ENCODE peak calls at places on chromosomes 2 and 18, in six cellular contexts. H is GM10248, Q is AG10803, T is HCT116, B is thyroid gland, C is fibroblast of lung. F is an unnamed sample.

GRCh38 chr2:112706170-112706664 is 14.6 kb upstream of the NT5DC4 start:
- DNase-seq in H (no peak), Q (no peak), T (no peak), B (no peak), C (peak), F (peak)

GRCh38 chr18:43934322-43935050 is 657.2 kb upstream of the SYT4 start:
- DNase-seq in H (no peak), Q (no peak), T (no peak), B (no peak), C (peak), F (no peak)

GRCh38 chr2:216696751-216697560 is 1.6 kb upstream of the IGFBP5 start:
- DNase-seq in H (no peak), Q (peak), T (peak), B (no peak), C (peak), F (peak)

GRCh38 chr2:202072737-202073396 is at the start of gene KIAA2012:
- DNase-seq in H (no peak), Q (no peak), T (no peak), B (no peak), C (no peak), F (no peak)

GRCh38 chr2:31241625-31242270 is 7.8 kb downstream of the EHD3 start:
- DNase-seq in H (no peak), Q (no peak), T (no peak), B (no peak), C (no peak), F (no peak)

GRCh38 chr2:171141320-171141719 is 19.4 kb downstream of the TLK1 start:
- DNase-seq in H (no peak), Q (peak), T (no peak), B (no peak), C (peak), F (peak)

GRCh38 chr2:230664128-230664527 is 48.5 kb upstream of the CAB39 start:
- DNase-seq in H (no peak), Q (peak), T (no peak), B (peak), C (peak), F (no peak)

GRCh38 chr2:36780231-36780808 is 83.8 kb downstream of the VIT start:
- DNase-seq in H (peak), Q (peak), T (peak), B (no peak), C (peak), F (peak)

GRCh38 chr18:10912790-10913560 is 236.4 kb downstream of the PIEZO2 start:
- DNase-seq in H (no peak), Q (peak), T (no peak), B (peak), C (peak), F (peak)

GRCh38 chr2:233419626-233420431 is 65.5 kb downstream of the DGKD start:
- DNase-seq in H (peak), Q (no peak), T (no peak), B (no peak), C (no peak), F (no peak)

GRCh38 chr2:97726311-97727064 is 13.1 kb downstream of the ZAP70 start:
- DNase-seq in H (no peak), Q (peak), T (no peak), B (no peak), C (peak), F (peak)

GRCh38 chr2:219243291-219243761 is 1.9 kb downstream of the GLB1L start:
- DNase-seq in H (no peak), Q (no peak), T (no peak), B (no peak), C (no peak), F (peak)

GRCh38 chr18:24878289-24878688 is 417.9 kb downstream of the HRH4 start:
- DNase-seq in H (peak), Q (peak), T (no peak), B (no peak), C (peak), F (peak)

GRCh38 chr2:120758181-120759048 is 22.7 kb downstream of the GLI2 start:
- DNase-seq in H (no peak), Q (peak), T (no peak), B (no peak), C (peak), F (peak)

GRCh38 chr2:152738438-152738837 is 20.0 kb downstream of the ARL6IP6 start:
- DNase-seq in H (no peak), Q (no peak), T (no peak), B (no peak), C (no peak), F (no peak)

GRCh38 chr2:71891155-71891554 is 256.5 kb downstream of the CYP26B1 start:
- DNase-seq in H (no peak), Q (no peak), T (no peak), B (no peak), C (no peak), F (no peak)

GRCh38 chr2:216862628-216863027 is 2.8 kb upstream of the TNP1 start:
- DNase-seq in H (no peak), Q (no peak), T (no peak), B (no peak), C (no peak), F (no peak)

GRCh38 chr2:7191927-7192326 is 274.7 kb downstream of the RNF144A start:
- DNase-seq in H (no peak), Q (peak), T (no peak), B (no peak), C (peak), F (peak)

GRCh38 chr18:44819944-44820510 is 139.3 kb downstream of the SETBP1 start:
- DNase-seq in H (peak), Q (no peak), T (no peak), B (peak), C (no peak), F (no peak)

GRCh38 chr2:238439093-238439849 is 12.5 kb downstream of the ASB1 start:
- DNase-seq in H (no peak), Q (peak), T (peak), B (no peak), C (peak), F (peak)

GRCh38 chr2:43943323-43943722 is 52.5 kb downstream of the LRPPRC start:
- DNase-seq in H (no peak), Q (no peak), T (no peak), B (no peak), C (no peak), F (no peak)

GRCh38 chr2:177808984-177809809 is 263.4 kb downstream of the PDE11A start:
- DNase-seq in H (no peak), Q (peak), T (no peak), B (no peak), C (peak), F (no peak)

DNA sequence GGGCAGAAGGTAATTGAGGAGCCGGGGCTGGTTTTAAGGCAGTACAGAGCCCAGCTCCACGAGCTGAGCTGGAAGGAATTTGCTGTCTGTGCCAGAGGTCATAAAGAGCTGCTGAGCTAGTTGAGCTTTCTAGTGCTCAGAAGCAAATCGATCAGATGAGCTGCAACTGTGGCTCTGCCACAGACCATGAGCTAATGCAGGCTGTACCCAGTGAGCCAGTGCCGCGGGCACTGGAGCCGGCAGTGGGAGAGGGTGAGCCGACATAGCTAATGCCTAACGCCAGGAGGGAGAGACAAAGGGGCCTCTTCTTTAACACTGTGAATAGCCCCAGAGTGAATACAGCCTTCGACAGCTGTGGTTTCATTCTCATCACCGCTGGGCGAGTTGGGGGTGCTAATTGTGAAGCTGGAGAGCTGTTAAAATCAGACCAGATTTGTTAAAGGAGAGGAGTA is 410.1 kb upstream of the TCF4 start:
- DNase-seq in H (no peak), Q (peak), T (no peak), B (peak), C (peak), F (peak)
- TF ChIP-seq CTCF in H (no peak), Q (peak), T (no peak), B (no peak), C (no peak), F (no peak)

GRCh38 chr2:9634121-9634520 is 3.3 kb upstream of the YWHAQ start:
- DNase-seq in H (no peak), Q (no peak), T (no peak), B (no peak), C (no peak), F (no peak)

GRCh38 chr2:9631484-9631819 is 655 bp upstream of the YWHAQ start:
- DNase-seq in H (no peak), Q (no peak), T (no peak), B (no peak), C (no peak), F (no peak)

GRCh38 chr2:9630750-9631483 is at the start of gene YWHAQ:
- DNase-seq in H (peak), Q (peak), T (peak), B (peak), C (peak), F (peak)

GRCh38 chr2:9630001-9630749 is 622 bp downstream of the YWHAQ start:
- DNase-seq in H (peak), Q (peak), T (peak), B (peak), C (peak), F (peak)

GRCh38 chr2:9631976-9632700 is 1.3 kb upstream of the YWHAQ start:
- DNase-seq in H (no peak), Q (no peak), T (no peak), B (no peak), C (peak), F (no peak)
- TF ChIP-seq CTCF in H (no peak), Q (no peak), T (no peak), B (no peak), C (no peak), F (no peak)

GRCh38 chr18:31632356-31632755 is 40.7 kb downstream of the TTR start:
- DNase-seq in H (no peak), Q (no peak), T (no peak), B (no peak), C (no peak), F (no peak)

GRCh38 chr18:31624892-31625640 is 33.4 kb downstream of the TTR start:
- DNase-seq in H (no peak), Q (no peak), T (no peak), B (no peak), C (no peak), F (no peak)

GRCh38 chr18:31630549-31630948 is 38.9 kb downstream of the TTR start:
- DNase-seq in H (no peak), Q (no peak), T (no peak), B (no peak), C (no peak), F (no peak)

GRCh38 chr18:31631526-31631925 is 39.8 kb downstream of the TTR start:
- DNase-seq in H (no peak), Q (no peak), T (no peak), B (no peak), C (no peak), F (no peak)

DNA sequence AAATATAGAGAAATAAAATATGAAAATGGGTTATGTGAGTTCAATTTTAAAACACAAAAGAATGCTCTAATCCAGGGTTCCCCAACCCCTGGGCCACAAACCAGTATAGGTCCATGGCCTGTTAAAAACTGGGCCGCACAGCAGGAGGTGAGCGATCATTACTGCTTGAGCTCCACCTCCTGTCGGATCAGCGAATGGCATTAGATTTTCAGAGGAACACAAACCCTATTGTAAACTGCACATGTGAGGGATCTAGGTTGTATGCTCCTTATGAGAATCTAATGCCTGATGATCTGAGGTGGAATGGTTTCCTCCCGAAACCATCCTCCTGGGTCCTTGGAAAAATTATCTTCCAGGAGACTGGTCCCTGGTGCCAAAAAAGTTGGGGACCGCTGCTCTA is 34.7 kb downstream of the TTR start:
- DNase-seq in H (no peak), Q (no peak), T (no peak), B (no peak), C (no peak), F (no peak)
- TF ChIP-seq CTCF in H (no peak), Q (peak), T (no peak), B (no peak), C (no peak), F (no peak)

DNA sequence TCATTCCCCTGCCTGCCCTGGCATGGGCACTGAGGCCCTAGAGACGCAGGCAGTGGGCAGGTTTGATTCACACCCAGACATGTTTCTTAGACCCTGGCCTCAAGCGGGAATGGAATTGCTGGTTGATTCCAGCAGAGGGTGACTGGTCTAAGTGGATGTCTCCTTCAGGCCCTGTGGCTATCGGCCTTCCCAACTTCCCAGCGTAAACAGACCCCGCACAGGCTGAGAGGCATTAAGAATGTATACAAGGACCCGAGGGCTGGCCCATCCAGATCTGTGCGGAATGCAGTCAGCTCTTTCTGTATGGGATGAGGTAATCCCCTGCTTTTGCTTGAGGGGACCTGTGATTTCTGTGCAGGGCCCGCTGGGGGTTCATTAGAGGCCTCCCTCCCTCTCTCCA is 6.4 kb downstream of the ACKR3 start:
- DNase-seq in H (no peak), Q (peak), T (no peak), B (peak), C (peak), F (no peak)
- TF ChIP-seq CTCF in H (no peak), Q (peak), T (no peak), B (no peak), C (no peak), F (no peak)

GRCh38 chr2:12804141-12804857 is 87.6 kb downstream of the TRIB2 start:
- DNase-seq in H (no peak), Q (no peak), T (no peak), B (no peak), C (no peak), F (no peak)
- TF ChIP-seq CTCF in H (no peak), Q (peak), T (no peak), B (no peak), C (no peak), F (no peak)

GRCh38 chr18:22658318-22658717 is 240.6 kb upstream of the CTAGE1 start:
- DNase-seq in H (no peak), Q (no peak), T (no peak), B (no peak), C (no peak), F (no peak)
- TF ChIP-seq CTCF in H (no peak), Q (no peak), T (no peak), B (no peak), C (no peak), F (no peak)

DNA sequence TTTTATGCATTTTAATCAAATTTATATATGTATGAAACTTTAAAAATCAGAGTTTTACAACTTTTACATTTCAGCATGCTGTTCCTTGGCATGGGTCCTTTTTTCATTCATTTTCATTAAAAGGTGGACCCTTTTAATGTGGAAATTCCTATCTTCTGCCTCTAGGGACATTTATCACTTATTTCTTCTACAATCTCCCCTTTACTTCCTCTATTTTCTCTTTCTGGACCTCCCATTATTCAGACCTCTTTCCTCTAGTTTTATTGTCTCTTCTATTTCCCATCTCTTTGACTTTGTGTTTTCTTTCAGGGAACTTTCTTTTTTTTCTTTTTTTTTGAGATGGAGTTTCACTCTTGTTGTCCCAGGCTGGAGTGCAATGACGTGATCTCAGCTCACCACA is 5.7 kb downstream of the PROC start:
- DNase-seq in H (no peak), Q (no peak), T (no peak), B (no peak), C (no peak), F (no peak)
- TF ChIP-seq CTCF in H (no peak), Q (no peak), T (no peak), B (no peak), C (no peak), F (no peak)

GRCh38 chr2:142734231-142734630 is 143.2 kb upstream of the KYNU start:
- DNase-seq in H (no peak), Q (no peak), T (no peak), B (no peak), C (no peak), F (no peak)
- TF ChIP-seq CTCF in H (no peak), Q (no peak), T (no peak), B (no peak), C (no peak), F (peak)

GRCh38 chr2:52933878-52934277 is 833.7 kb upstream of the CHAC2 start:
- DNase-seq in H (no peak), Q (no peak), T (no peak), B (no peak), C (peak), F (peak)
- TF ChIP-seq CTCF in H (no peak), Q (no peak), T (no peak), B (no peak), C (no peak), F (no peak)

DNA sequence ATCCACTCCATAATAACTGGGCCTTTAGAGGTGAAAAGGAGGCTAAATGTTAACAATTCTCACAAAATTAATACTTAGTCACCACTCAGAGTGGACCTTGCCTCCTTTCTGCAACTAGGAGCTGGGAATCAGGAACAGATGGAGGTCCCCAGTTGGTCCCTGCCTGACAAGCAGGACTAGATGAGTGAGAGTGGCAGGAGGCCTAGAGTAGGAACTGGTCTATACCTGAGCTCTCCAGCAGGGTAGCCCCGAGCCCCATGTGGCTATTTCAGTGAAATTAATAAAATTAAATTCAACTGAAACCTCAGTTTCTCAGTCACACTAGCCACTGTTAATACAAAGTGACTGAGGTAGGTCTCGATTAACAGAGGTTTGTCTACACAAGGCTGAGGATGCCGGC is 150.5 kb downstream of the MYO5B start:
- DNase-seq in H (no peak), Q (no peak), T (no peak), B (no peak), C (no peak), F (no peak)
- TF ChIP-seq CTCF in H (no peak), Q (no peak), T (no peak), B (no peak), C (no peak), F (no peak)

F was measured in cardiac fibroblast.